ENCODE peak calls at places on chromosomes 16 and 17, in five cellular contexts. One of them, this sample, is unnamed.

GRCh38 chr16:68689921-68690320 is 44.8 kb downstream of the CDH3 start:
- DNase-seq in COR-L47: no peak
- DNase-seq in GM03348: no peak
- DNase-seq in cardiac fibroblast: no peak
- DNase-seq in HEK293T: no peak
- DNase-seq in this sample: no peak

GRCh38 chr17:13727441-13728171 is 125.9 kb upstream of the HS3ST3A1 start:
- DNase-seq in HEK293T: no peak
- DNase-seq in GM03348: peak; percentile 36
- DNase-seq in COR-L47: no peak
- DNase-seq in cardiac fibroblast: peak; percentile 86
- DNase-seq in this sample: no peak

GRCh38 chr17:75087558-75088453 is at the start of gene SLC16A5:
- DNase-seq in COR-L47: peak; percentile 12
- DNase-seq in HEK293T: peak; percentile 60
- DNase-seq in cardiac fibroblast: peak; percentile 61
- DNase-seq in GM03348: peak; percentile 94
- DNase-seq in this sample: peak; percentile 85

GRCh38 chr16:51024703-51025102 is 126.4 kb downstream of the SALL1 start:
- DNase-seq in COR-L47: peak; percentile 3
- DNase-seq in HEK293T: no peak
- DNase-seq in cardiac fibroblast: no peak
- DNase-seq in GM03348: no peak
- DNase-seq in this sample: no peak

GRCh38 chr17:17880577-17881196 is 43.9 kb upstream of the SREBF1 start:
- DNase-seq in GM03348: no peak
- DNase-seq in COR-L47: no peak
- DNase-seq in HEK293T: no peak
- DNase-seq in cardiac fibroblast: no peak
- DNase-seq in this sample: no peak

GRCh38 chr16:56032072-56032471 is 156.9 kb upstream of the CES5A start:
- DNase-seq in COR-L47: no peak
- DNase-seq in cardiac fibroblast: no peak
- DNase-seq in GM03348: no peak
- DNase-seq in HEK293T: no peak
- DNase-seq in this sample: no peak

GRCh38 chr17:43907425-43907981 is at the start of gene MPP2:
- DNase-seq in GM03348: peak; percentile 86
- DNase-seq in HEK293T: peak; percentile 83
- DNase-seq in COR-L47: peak; percentile 57
- DNase-seq in cardiac fibroblast: peak; percentile 61
- DNase-seq in this sample: peak; percentile 91

GRCh38 chr16:71360378-71360777 is 1.9 kb downstream of the CALB2 start:
- DNase-seq in COR-L47: no peak
- DNase-seq in HEK293T: no peak
- DNase-seq in GM03348: peak; percentile 93
- DNase-seq in cardiac fibroblast: peak; percentile 90
- DNase-seq in this sample: no peak

GRCh38 chr17:73720187-73720834 is 76.1 kb upstream of the SDK2 start:
- DNase-seq in HEK293T: no peak
- DNase-seq in GM03348: no peak
- DNase-seq in COR-L47: peak; percentile 36
- DNase-seq in cardiac fibroblast: no peak
- DNase-seq in this sample: no peak

GRCh38 chr16:27721548-27722265 is 171.8 kb downstream of the KATNIP start:
- DNase-seq in COR-L47: no peak
- DNase-seq in cardiac fibroblast: peak; percentile 89
- DNase-seq in GM03348: peak; percentile 80
- DNase-seq in HEK293T: no peak
- DNase-seq in this sample: no peak

GRCh38 chr16:23773339-23773738 is 18.5 kb downstream of the CHP2 start:
- DNase-seq in cardiac fibroblast: no peak
- DNase-seq in GM03348: no peak
- DNase-seq in COR-L47: no peak
- DNase-seq in HEK293T: no peak
- DNase-seq in this sample: no peak

GRCh38 chr17:71023631-71024030 is 854.3 kb downstream of the KCNJ2 start:
- DNase-seq in cardiac fibroblast: peak; percentile 10
- DNase-seq in GM03348: no peak
- DNase-seq in HEK293T: peak; percentile 70
- DNase-seq in COR-L47: peak; percentile 67
- DNase-seq in this sample: no peak

GRCh38 chr17:10737168-10737622 is 7.4 kb upstream of the TMEM220 start:
- DNase-seq in HEK293T: peak; percentile 72
- DNase-seq in GM03348: peak; percentile 85
- DNase-seq in cardiac fibroblast: peak; percentile 70
- DNase-seq in COR-L47: peak; percentile 9
- DNase-seq in this sample: no peak

GRCh38 chr16:3725291-3725690 is 8.0 kb upstream of the TRAP1 start:
- DNase-seq in cardiac fibroblast: no peak
- DNase-seq in HEK293T: no peak
- DNase-seq in COR-L47: no peak
- DNase-seq in GM03348: no peak
- DNase-seq in this sample: no peak

GRCh38 chr16:50653633-50654524 is 27.2 kb downstream of the SNX20 start:
- DNase-seq in COR-L47: no peak
- DNase-seq in HEK293T: no peak
- DNase-seq in cardiac fibroblast: no peak
- DNase-seq in GM03348: no peak
- DNase-seq in this sample: no peak

GRCh38 chr17:50219939-50220465 is 18.6 kb upstream of the COL1A1 start:
- DNase-seq in GM03348: peak; percentile 77
- DNase-seq in COR-L47: no peak
- DNase-seq in HEK293T: no peak
- DNase-seq in cardiac fibroblast: peak; percentile 89
- DNase-seq in this sample: no peak

GRCh38 chr16:482468-483185 is 44.9 kb upstream of the CAPN15 start:
- DNase-seq in COR-L47: no peak
- DNase-seq in HEK293T: no peak
- DNase-seq in cardiac fibroblast: no peak
- DNase-seq in GM03348: no peak
- DNase-seq in this sample: no peak

GRCh38 chr16:88118376-88118775 is 167.1 kb downstream of the BANP start:
- DNase-seq in cardiac fibroblast: no peak
- DNase-seq in GM03348: no peak
- DNase-seq in HEK293T: no peak
- DNase-seq in COR-L47: no peak
- DNase-seq in this sample: no peak

GRCh38 chr16:84271037-84271436 is 23.6 kb upstream of the WFDC1 start:
- DNase-seq in HEK293T: no peak
- DNase-seq in GM03348: no peak
- DNase-seq in cardiac fibroblast: no peak
- DNase-seq in COR-L47: no peak
- DNase-seq in this sample: no peak

GRCh38 chr16:70156207-70156978 is 17.2 kb upstream of the CLEC18C start:
- DNase-seq in GM03348: peak; percentile 8
- DNase-seq in HEK293T: no peak
- DNase-seq in COR-L47: no peak
- DNase-seq in cardiac fibroblast: no peak
- DNase-seq in this sample: no peak

GRCh38 chr17:45276031-45276430 is 14.1 kb upstream of the SPATA32 start:
- DNase-seq in COR-L47: no peak
- DNase-seq in HEK293T: no peak
- DNase-seq in cardiac fibroblast: no peak
- DNase-seq in GM03348: no peak
- DNase-seq in this sample: no peak

GRCh38 chr16:73172621-73173312 is 124.8 kb upstream of the ZFHX3 start:
- DNase-seq in COR-L47: peak; percentile 75
- DNase-seq in cardiac fibroblast: peak; percentile 96
- DNase-seq in HEK293T: peak; percentile 57
- DNase-seq in GM03348: peak; percentile 84
- DNase-seq in this sample: no peak

GRCh38 chr17:42555122-42555622 is 2.4 kb downstream of the HSD17B1 start:
- DNase-seq in HEK293T: no peak
- DNase-seq in cardiac fibroblast: no peak
- DNase-seq in COR-L47: no peak
- DNase-seq in GM03348: no peak
- DNase-seq in this sample: no peak

GRCh38 chr16:81495321-81496234 is 51.0 kb downstream of the CMIP start:
- DNase-seq in GM03348: no peak
- DNase-seq in HEK293T: no peak
- DNase-seq in COR-L47: no peak
- DNase-seq in cardiac fibroblast: no peak
- DNase-seq in this sample: no peak

GRCh38 chr17:45230787-45231480 is 9.2 kb downstream of the FMNL1 start:
- DNase-seq in HEK293T: no peak
- DNase-seq in GM03348: peak; percentile 55
- DNase-seq in COR-L47: no peak
- DNase-seq in cardiac fibroblast: peak; percentile 69
- DNase-seq in this sample: no peak

GRCh38 chr17:39794249-39794970 is 56.7 kb downstream of the GRB7 start:
- DNase-seq in GM03348: no peak
- DNase-seq in COR-L47: no peak
- DNase-seq in cardiac fibroblast: no peak
- DNase-seq in HEK293T: no peak
- DNase-seq in this sample: no peak

GRCh38 chr16:49478107-49478506 is 104.5 kb downstream of the C16orf78 start:
- DNase-seq in COR-L47: no peak
- DNase-seq in HEK293T: no peak
- DNase-seq in GM03348: no peak
- DNase-seq in cardiac fibroblast: no peak
- DNase-seq in this sample: no peak

GRCh38 chr16:85675528-85675927 is 13.2 kb downstream of the GINS2 start:
- DNase-seq in COR-L47: peak; percentile 9
- DNase-seq in HEK293T: no peak
- DNase-seq in GM03348: peak; percentile 36
- DNase-seq in cardiac fibroblast: peak; percentile 47
- DNase-seq in this sample: no peak

GRCh38 chr17:1492249-1493206 is at the start of gene MYO1C:
- DNase-seq in GM03348: no peak
- DNase-seq in COR-L47: no peak
- DNase-seq in cardiac fibroblast: no peak
- DNase-seq in HEK293T: no peak
- DNase-seq in this sample: no peak

GRCh38 chr17:41519501-41520224 is 973 bp upstream of the KRT15 start:
- DNase-seq in COR-L47: peak; percentile 88
- DNase-seq in GM03348: no peak
- DNase-seq in HEK293T: no peak
- DNase-seq in cardiac fibroblast: no peak
- DNase-seq in this sample: no peak

GRCh38 chr17:73522696-73523095 is 121.5 kb downstream of the SDK2 start:
- DNase-seq in GM03348: no peak
- DNase-seq in cardiac fibroblast: no peak
- DNase-seq in HEK293T: no peak
- DNase-seq in COR-L47: no peak
- DNase-seq in this sample: no peak

GRCh38 chr16:82061861-82062525 is 26.9 kb downstream of the HSD17B2 start:
- DNase-seq in cardiac fibroblast: peak; percentile 63
- DNase-seq in COR-L47: peak; percentile 15
- DNase-seq in GM03348: peak; percentile 33
- DNase-seq in HEK293T: peak; percentile 31
- DNase-seq in this sample: no peak

GRCh38 chr16:72785886-72786285 is 262.0 kb downstream of the ZFHX3 start:
- DNase-seq in HEK293T: no peak
- DNase-seq in GM03348: no peak
- DNase-seq in cardiac fibroblast: peak; percentile 45
- DNase-seq in COR-L47: no peak
- DNase-seq in this sample: no peak

GRCh38 chr17:13631541-13631940 is 29.8 kb upstream of the HS3ST3A1 start:
- DNase-seq in cardiac fibroblast: peak; percentile 9
- DNase-seq in HEK293T: no peak
- DNase-seq in COR-L47: no peak
- DNase-seq in GM03348: no peak
- DNase-seq in this sample: no peak

GRCh38 chr17:5467416-5467815 is 1.4 kb downstream of the DHX33 start:
- DNase-seq in HEK293T: no peak
- DNase-seq in cardiac fibroblast: no peak
- DNase-seq in GM03348: no peak
- DNase-seq in COR-L47: no peak
- DNase-seq in this sample: no peak

GRCh38 chr16:15946257-15947044 is 3.0 kb upstream of the ABCC1 start:
- DNase-seq in GM03348: peak; percentile 84
- DNase-seq in cardiac fibroblast: peak; percentile 85
- DNase-seq in COR-L47: no peak
- DNase-seq in HEK293T: no peak
- DNase-seq in this sample: no peak